ENCODE peak calls at places on chromosomes 7 and 10, in four cellular contexts. G is neural crest cell, Z is NCI-H774, A is hypothalamus. D is an unnamed sample.

GRCh38 chr10:75101416-75102251 is 9.8 kb upstream of the SAMD8 start:
- DNase-seq in G (no peak), Z (no peak), A (no peak), D (no peak)

GRCh38 chr7:3087243-3087642 is 43.6 kb upstream of the CARD11 start:
- DNase-seq in G (no peak), Z (no peak), A (no peak), D (no peak)

GRCh38 chr7:91632948-91633519 is 247.5 kb downstream of the MTERF1 start:
- DNase-seq in G (no peak), Z (peak), A (no peak), D (no peak)

GRCh38 chr7:38105874-38106483 is 72.1 kb upstream of the STARD3NL start:
- DNase-seq in G (no peak), Z (peak), A (no peak), D (no peak)

GRCh38 chr10:97183314-97183713 is 2.4 kb downstream of the SLIT1 start:
- DNase-seq in G (no peak), Z (no peak), A (no peak), D (no peak)

GRCh38 chr7:76394962-76395361 is 14.5 kb downstream of the SSC4D start:
- DNase-seq in G (no peak), Z (no peak), A (no peak), D (no peak)

GRCh38 chr7:617614-618538 is 98.2 kb upstream of the PDGFA start:
- DNase-seq in G (no peak), Z (no peak), A (no peak), D (no peak)

GRCh38 chr10:101090597-101090996 is 28.8 kb downstream of the KAZALD1 start:
- DNase-seq in G (no peak), Z (no peak), A (no peak), D (no peak)

GRCh38 chr7:23385120-23385519 is 85.2 kb downstream of the IGF2BP3 start:
- DNase-seq in G (no peak), Z (no peak), A (no peak), D (no peak)

GRCh38 chr10:116708386-116708785 is 34.0 kb downstream of the HSPA12A start:
- DNase-seq in G (no peak), Z (no peak), A (no peak), D (no peak)

GRCh38 chr10:27529010-27529783 is 25.1 kb downstream of the RAB18 start:
- DNase-seq in G (no peak), Z (no peak), A (no peak), D (no peak)

GRCh38 chr7:93958216-93958615 is 36.7 kb downstream of the GNG11 start:
- DNase-seq in G (no peak), Z (no peak), A (no peak), D (no peak)